ENCODE peak calls at places on chromosomes 6 and 20, in six cellular contexts. Y, R, I, J, V and Z are unnamed samples.

GRCh38 chr20:64056639-64056888 is 6.4 kb upstream of the TCEA2 start:
- DNase-seq in Y (no peak), R (no peak), I (no peak), J (no peak), V (no peak), Z (no peak)

GRCh38 chr20:43191946-43192847 is 2.5 kb upstream of the PTPRT start:
- DNase-seq in Y (no peak), R (no peak), I (no peak), J (no peak), V (no peak), Z (peak)

GRCh38 chr6:1701668-1702353 is 92.1 kb downstream of the FOXC1 start:
- DNase-seq in Y (peak), R (no peak), I (no peak), J (no peak), V (no peak), Z (no peak)

GRCh38 chr6:34025112-34025807 is 120.6 kb downstream of the GRM4 start:
- DNase-seq in Y (no peak), R (no peak), I (no peak), J (no peak), V (no peak), Z (no peak)

GRCh38 chr6:42368156-42368555 is 83.6 kb downstream of the TRERF1 start:
- DNase-seq in Y (no peak), R (no peak), I (no peak), J (no peak), V (no peak), Z (no peak)

GRCh38 chr6:39269971-39270370 is 40.7 kb upstream of the KCNK5 start:
- DNase-seq in Y (no peak), R (no peak), I (no peak), J (no peak), V (no peak), Z (no peak)

GRCh38 chr6:399785-400517 is 8.4 kb downstream of the IRF4 start:
- DNase-seq in Y (no peak), R (no peak), I (no peak), J (no peak), V (no peak), Z (no peak)

GRCh38 chr20:41011551-41012067 is 17.0 kb upstream of the TOP1 start:
- DNase-seq in Y (no peak), R (no peak), I (no peak), J (no peak), V (no peak), Z (no peak)

GRCh38 chr20:12928755-12929401 is 79.9 kb upstream of the SPTLC3 start:
- DNase-seq in Y (peak), R (no peak), I (no peak), J (peak), V (no peak), Z (no peak)

GRCh38 chr6:138377844-138378243 is at the start of gene SMIM28:
- DNase-seq in Y (no peak), R (no peak), I (no peak), J (no peak), V (peak), Z (no peak)

GRCh38 chr6:45441811-45442453 is 64.2 kb upstream of the SUPT3H start:
- DNase-seq in Y (no peak), R (no peak), I (no peak), J (no peak), V (no peak), Z (no peak)

GRCh38 chr6:56475736-56476457 is 166.8 kb downstream of the DST start:
- DNase-seq in Y (no peak), R (no peak), I (no peak), J (no peak), V (peak), Z (no peak)

GRCh38 chr6:37819177-37819801 is at the start of gene ZFAND3:
- DNase-seq in Y (peak), R (peak), I (peak), J (peak), V (peak), Z (peak)

GRCh38 chr20:59495894-59496510 is 108.3 kb upstream of the PHACTR3 start:
- DNase-seq in Y (peak), R (peak), I (peak), J (peak), V (peak), Z (peak)

GRCh38 chr20:49785851-49786174 is 26.8 kb upstream of the SLC9A8 start:
- DNase-seq in Y (no peak), R (no peak), I (no peak), J (no peak), V (no peak), Z (no peak)

GRCh38 chr6:42697268-42697655 is 25.1 kb downstream of the PRPH2 start:
- DNase-seq in Y (no peak), R (no peak), I (no peak), J (no peak), V (no peak), Z (no peak)

GRCh38 chr6:32109114-32109764 is at the start of gene TNXB:
- DNase-seq in Y (no peak), R (no peak), I (no peak), J (no peak), V (no peak), Z (no peak)

GRCh38 chr6:44133003-44133931 is 5.9 kb downstream of the TMEM63B start:
- DNase-seq in Y (no peak), R (peak), I (no peak), J (peak), V (no peak), Z (peak)

GRCh38 chr6:63817492-63818050 is 182.0 kb downstream of the PHF3 start:
- DNase-seq in Y (no peak), R (no peak), I (no peak), J (no peak), V (no peak), Z (no peak)

GRCh38 chr6:28648035-28648877 is 122.6 kb downstream of the GPX5 start:
- DNase-seq in Y (peak), R (peak), I (peak), J (peak), V (peak), Z (no peak)

GRCh38 chr20:24672181-24672880 is 202.9 kb downstream of the SYNDIG1 start:
- DNase-seq in Y (no peak), R (no peak), I (no peak), J (no peak), V (no peak), Z (no peak)

GRCh38 chr6:39901116-39901655 is 33.1 kb downstream of the MOCS1 start:
- DNase-seq in Y (no peak), R (no peak), I (no peak), J (no peak), V (no peak), Z (no peak)

GRCh38 chr20:44781791-44782190 is 28.6 kb downstream of the RIMS4 start:
- DNase-seq in Y (no peak), R (no peak), I (no peak), J (no peak), V (no peak), Z (no peak)

GRCh38 chr6:129744201-129744879 is 34.4 kb upstream of the ARHGAP18 start:
- DNase-seq in Y (peak), R (no peak), I (no peak), J (peak), V (peak), Z (no peak)

GRCh38 chr6:41098366-41098765 is 25.6 kb downstream of the NFYA start:
- DNase-seq in Y (no peak), R (no peak), I (no peak), J (no peak), V (no peak), Z (no peak)

GRCh38 chr6:128135325-128135724 is 234.5 kb upstream of the THEMIS start:
- DNase-seq in Y (no peak), R (no peak), I (no peak), J (peak), V (no peak), Z (no peak)

GRCh38 chr6:44049163-44049988 is 77.9 kb downstream of the MRPL14 start:
- DNase-seq in Y (no peak), R (no peak), I (no peak), J (peak), V (no peak), Z (no peak)

GRCh38 chr20:5153612-5154542 is 27.1 kb downstream of the CDS2 start:
- DNase-seq in Y (no peak), R (no peak), I (no peak), J (peak), V (no peak), Z (no peak)

GRCh38 chr6:147322299-147323162 is 118.3 kb downstream of the STXBP5 start:
- DNase-seq in Y (no peak), R (no peak), I (no peak), J (no peak), V (no peak), Z (no peak)

GRCh38 chr6:20640181-20640580 is 105.9 kb downstream of the CDKAL1 start:
- DNase-seq in Y (no peak), R (no peak), I (no peak), J (no peak), V (no peak), Z (peak)

GRCh38 chr6:40809627-40810026 is 222.5 kb upstream of the LRFN2 start:
- DNase-seq in Y (no peak), R (no peak), I (no peak), J (no peak), V (no peak), Z (no peak)

GRCh38 chr6:70281923-70282902 is 20.7 kb downstream of the COL9A1 start:
- DNase-seq in Y (no peak), R (no peak), I (no peak), J (no peak), V (no peak), Z (no peak)